ENCODE peak calls at places on chromosome 15, in nine cellular contexts. B, K, Q, D, T, P, G, N and C are unnamed samples.
A peak's percentile ranks its signal among the peaks of the same experiment; 100 is the strongest.

GRCh38 chr15:58758141-58758540 is 8.6 kb upstream of the ADAM10 start:
- DNase-seq in B (no peak), K (no peak), Q (peak; percentile 24), D (peak; percentile 61), T (no peak), P (peak; percentile 61), G (no peak), N (peak; percentile 57), C (no peak)

GRCh38 chr15:65287515-65287845 is 797 bp upstream of the PARP16 start:
- DNase-seq in B (no peak), K (no peak), Q (no peak), D (no peak), T (no peak), P (peak; percentile 23), G (no peak), N (peak; percentile 7), C (no peak)

GRCh38 chr15:90883971-90884718 is at the start of gene FES:
- DNase-seq in B (peak; percentile 67), K (no peak), Q (peak; percentile 60), D (no peak), T (peak; percentile 83), P (peak; percentile 52), G (peak; percentile 81), N (no peak), C (peak; percentile 44)

GRCh38 chr15:73079570-73079969 is 27.3 kb downstream of the NEO1 start:
- DNase-seq in B (no peak), K (no peak), Q (no peak), D (no peak), T (no peak), P (peak; percentile 2), G (no peak), N (no peak), C (no peak)

GRCh38 chr15:65392368-65392767 is 14.6 kb upstream of the IGDCC3 start:
- DNase-seq in B (no peak), K (no peak), Q (no peak), D (no peak), T (peak; percentile 22), P (no peak), G (peak; percentile 38), N (no peak), C (no peak)

GRCh38 chr15:40787344-40787841 is 17.6 kb downstream of the C15orf62 start:
- DNase-seq in B (peak; percentile 88), K (no peak), Q (peak; percentile 81), D (no peak), T (peak; percentile 47), P (peak; percentile 71), G (no peak), N (peak; percentile 90), C (peak; percentile 98)

GRCh38 chr15:36888018-36888992 is 212.0 kb downstream of the MEIS2 start:
- DNase-seq in B (no peak), K (no peak), Q (peak; percentile 28), D (no peak), T (peak; percentile 28), P (no peak), G (no peak), N (no peak), C (no peak)

GRCh38 chr15:29135702-29136426 is 133.8 kb downstream of the NSMCE3 start:
- DNase-seq in B (no peak), K (no peak), Q (no peak), D (no peak), T (peak; percentile 42), P (no peak), G (no peak), N (no peak), C (no peak)

GRCh38 chr15:65085990-65086679 is 9.6 kb downstream of the KBTBD13 start:
- DNase-seq in B (peak; percentile 38), K (no peak), Q (peak; percentile 21), D (no peak), T (peak; percentile 55), P (peak; percentile 26), G (no peak), N (peak; percentile 29), C (peak; percentile 40)

GRCh38 chr15:66580643-66581042 is 14.8 kb upstream of the LCTL start:
- DNase-seq in B (no peak), K (no peak), Q (peak; percentile 56), D (no peak), T (peak; percentile 83), P (peak; percentile 25), G (peak; percentile 55), N (peak; percentile 40), C (no peak)

GRCh38 chr15:100635406-100636071 is 33.1 kb downstream of the ASB7 start:
- DNase-seq in B (no peak), K (no peak), Q (no peak), D (no peak), T (no peak), P (peak; percentile 16), G (no peak), N (no peak), C (no peak)

GRCh38 chr15:20357139-20358065 is 184.2 kb downstream of the GOLGA6L6 start:
- DNase-seq in B (peak; percentile 25), K (no peak), Q (no peak), D (no peak), T (peak; percentile 68), P (no peak), G (no peak), N (no peak), C (no peak)